ENCODE peak calls at places on chromosome 6, in seven cellular contexts. One of them, this sample, is unnamed.

GRCh38 chr6:104357928-104358327 is 501.8 kb downstream of the HACE1 start:
- DNase-seq in SJSA1: no peak
- DNase-seq in CD8-positive, alpha-beta memory T cell: no peak
- DNase-seq in fibroblast of pulmonary artery: no peak
- DNase-seq in progenitor cell of endocrine pancreas: no peak
- DNase-seq in stimulated activated CD4-positive, alpha-beta T cell treated with anti-CD3 and anti-CD28 coated beads, Interleukin-1b, Interleukin-23, amount 100 ng/mL, for 48 hours: no peak
- DNase-seq in HCEC 1CT: no peak
- DNase-seq in this sample: no peak

GRCh38 chr6:105646391-105646867 is 243.5 kb upstream of the PREP start:
- DNase-seq in SJSA1: no peak
- DNase-seq in CD8-positive, alpha-beta memory T cell: peak
- DNase-seq in fibroblast of pulmonary artery: no peak
- DNase-seq in progenitor cell of endocrine pancreas: no peak
- DNase-seq in stimulated activated CD4-positive, alpha-beta T cell treated with anti-CD3 and anti-CD28 coated beads, Interleukin-1b, Interleukin-23, amount 100 ng/mL, for 48 hours: peak
- DNase-seq in HCEC 1CT: peak
- DNase-seq in this sample: peak

GRCh38 chr6:141244366-141244765 is 888.4 kb upstream of the GJE1 start:
- DNase-seq in SJSA1: no peak
- DNase-seq in CD8-positive, alpha-beta memory T cell: no peak
- DNase-seq in fibroblast of pulmonary artery: no peak
- DNase-seq in progenitor cell of endocrine pancreas: no peak
- DNase-seq in stimulated activated CD4-positive, alpha-beta T cell treated with anti-CD3 and anti-CD28 coated beads, Interleukin-1b, Interleukin-23, amount 100 ng/mL, for 48 hours: no peak
- DNase-seq in HCEC 1CT: no peak
- DNase-seq in this sample: no peak

GRCh38 chr6:130629640-130630039 is 197.6 kb upstream of the SMLR1 start:
- DNase-seq in SJSA1: no peak
- DNase-seq in CD8-positive, alpha-beta memory T cell: no peak
- DNase-seq in fibroblast of pulmonary artery: no peak
- DNase-seq in progenitor cell of endocrine pancreas: no peak
- DNase-seq in stimulated activated CD4-positive, alpha-beta T cell treated with anti-CD3 and anti-CD28 coated beads, Interleukin-1b, Interleukin-23, amount 100 ng/mL, for 48 hours: no peak
- DNase-seq in HCEC 1CT: no peak
- DNase-seq in this sample: no peak

GRCh38 chr6:100506651-100507050 is 41.9 kb upstream of the SIM1 start:
- DNase-seq in SJSA1: no peak
- DNase-seq in CD8-positive, alpha-beta memory T cell: no peak
- DNase-seq in fibroblast of pulmonary artery: peak
- DNase-seq in progenitor cell of endocrine pancreas: no peak
- DNase-seq in stimulated activated CD4-positive, alpha-beta T cell treated with anti-CD3 and anti-CD28 coated beads, Interleukin-1b, Interleukin-23, amount 100 ng/mL, for 48 hours: no peak
- DNase-seq in HCEC 1CT: no peak
- DNase-seq in this sample: peak

GRCh38 chr6:148932208-148932607 is 185.4 kb downstream of the UST start:
- DNase-seq in SJSA1: no peak
- DNase-seq in CD8-positive, alpha-beta memory T cell: no peak
- DNase-seq in fibroblast of pulmonary artery: no peak
- DNase-seq in progenitor cell of endocrine pancreas: no peak
- DNase-seq in stimulated activated CD4-positive, alpha-beta T cell treated with anti-CD3 and anti-CD28 coated beads, Interleukin-1b, Interleukin-23, amount 100 ng/mL, for 48 hours: no peak
- DNase-seq in HCEC 1CT: no peak
- DNase-seq in this sample: no peak

GRCh38 chr6:48397887-48398286 is 286.9 kb upstream of the PTCHD4 start:
- DNase-seq in SJSA1: no peak
- DNase-seq in CD8-positive, alpha-beta memory T cell: no peak
- DNase-seq in fibroblast of pulmonary artery: no peak
- DNase-seq in progenitor cell of endocrine pancreas: no peak
- DNase-seq in stimulated activated CD4-positive, alpha-beta T cell treated with anti-CD3 and anti-CD28 coated beads, Interleukin-1b, Interleukin-23, amount 100 ng/mL, for 48 hours: no peak
- DNase-seq in HCEC 1CT: no peak
- DNase-seq in this sample: no peak

GRCh38 chr6:39347906-39348585 is 25.5 kb upstream of the KCNK16 start:
- DNase-seq in SJSA1: peak
- DNase-seq in CD8-positive, alpha-beta memory T cell: peak
- DNase-seq in fibroblast of pulmonary artery: peak
- DNase-seq in progenitor cell of endocrine pancreas: peak
- DNase-seq in stimulated activated CD4-positive, alpha-beta T cell treated with anti-CD3 and anti-CD28 coated beads, Interleukin-1b, Interleukin-23, amount 100 ng/mL, for 48 hours: peak
- DNase-seq in HCEC 1CT: peak
- DNase-seq in this sample: peak

GRCh38 chr6:57134954-57135353 is 37.2 kb upstream of the BAG2 start:
- DNase-seq in SJSA1: no peak
- DNase-seq in CD8-positive, alpha-beta memory T cell: no peak
- DNase-seq in fibroblast of pulmonary artery: no peak
- DNase-seq in progenitor cell of endocrine pancreas: no peak
- DNase-seq in stimulated activated CD4-positive, alpha-beta T cell treated with anti-CD3 and anti-CD28 coated beads, Interleukin-1b, Interleukin-23, amount 100 ng/mL, for 48 hours: no peak
- DNase-seq in HCEC 1CT: no peak
- DNase-seq in this sample: no peak